ENCODE peak calls at places on chromosome 3, in four cellular contexts. W is hepatic stellate cell; S is fibroblast of gingiva; B is activated CD8-positive, alpha-beta memory T cell treated with anti-CD3 and anti-CD28 coated beads for 24 hours. V is an unnamed sample.

GRCh38 chr3:126421573-126422119 is 26.9 kb downstream of the CFAP100 start:
- DNase-seq in S (no peak), W (no peak), B (no peak), V (no peak)

GRCh38 chr3:69200384-69201068 is 78.1 kb upstream of the LMOD3 start:
- DNase-seq in W (no peak), S (no peak), B (peak), V (peak)

GRCh38 chr3:194100856-194101390 is 35.0 kb upstream of the HES1 start:
- DNase-seq in S (no peak), B (no peak), W (no peak), V (no peak)

GRCh38 chr3:10955694-10956453 is 36.7 kb upstream of the SLC6A1 start:
- DNase-seq in W (no peak), S (no peak), B (no peak), V (no peak)

GRCh38 chr3:126528800-126529541 is 5.0 kb downstream of the CHST13 start:
- DNase-seq in S (peak), W (no peak), B (no peak), V (peak)

GRCh38 chr3:87082806-87083440 is 92.0 kb upstream of the VGLL3 start:
- DNase-seq in W (peak), B (no peak), S (peak), V (peak)

GRCh38 chr3:142118911-142119310 is 30.4 kb downstream of the TFDP2 start:
- DNase-seq in W (no peak), B (no peak), S (peak), V (no peak)

GRCh38 chr3:128488995-128489859 is 3.8 kb downstream of the GATA2 start:
- DNase-seq in B (peak), W (no peak), S (no peak), V (no peak)

GRCh38 chr3:149658444-149659172 is 783 bp upstream of the WWTR1 start:
- DNase-seq in W (peak), S (peak), B (peak), V (peak)